ENCODE peak calls at places on chromosomes 6 and 20, in ten cellular contexts. W is stromal cell of bone marrow; N is SW480; U is activated T-helper 1 cell treated with anti-CD3 and anti-CD28 coated beads, Interleukin-12 subunit alpha, Interleukin-12 subunit beta, Interleukin-2, Interleukin-4 antibody, amounts not matched to agents 30 ng/mL and 10 ng/mL and 1 ng/mL, durations not matched to agents 14 hours and 24 hours and 36 hours; B is DMS79; C is left colon; D is GM12891; Q is iPS-NIHi11; I is nucleus accumbens; P is T-helper 9 cell. V is an unnamed sample.

GRCh38 chr20:50020283-50020682 is 37.5 kb downstream of the SNAI1 start:
- DNase-seq in W (no peak), N (no peak), U (no peak), B (no peak), C (no peak), D (no peak), Q (no peak), I (no peak), P (no peak), V (no peak)

GRCh38 chr20:50067461-50067860 is 45.5 kb downstream of the UBE2V1 start:
- DNase-seq in W (no peak), N (no peak), U (no peak), B (no peak), C (no peak), D (no peak), Q (no peak), I (no peak), P (no peak), V (no peak)

GRCh38 chr6:146909886-146910285 is 294.3 kb upstream of the STXBP5 start:
- DNase-seq in W (no peak), N (no peak), U (no peak), B (no peak), C (no peak), D (no peak), Q (no peak), I (no peak), P (no peak), V (no peak)

GRCh38 chr6:31829633-31830492 is 2.3 kb downstream of the HSPA1B start:
- DNase-seq in W (no peak), N (peak; percentile 61), U (no peak), B (peak; percentile 25), C (no peak), D (no peak), Q (no peak), I (peak; percentile 27), P (no peak), V (no peak)

GRCh38 chr6:54266400-54266923 is 41.8 kb upstream of the TINAG start:
- DNase-seq in W (no peak), N (no peak), U (no peak), B (no peak), C (no peak), D (no peak), Q (peak; percentile 14), I (no peak), P (no peak), V (no peak)

GRCh38 chr6:2971420-2972218 is at the start of gene SERPINB6:
- DNase-seq in W (peak; percentile 61), N (peak; percentile 58), U (peak; percentile 23), B (no peak), C (peak; percentile 85), D (no peak), Q (peak; percentile 54), I (peak; percentile 63), P (peak; percentile 24), V (no peak)

GRCh38 chr6:80969439-80969838 is 783.0 kb downstream of the TENT5A start:
- DNase-seq in W (no peak), N (peak; percentile 77), U (no peak), B (no peak), C (no peak), D (no peak), Q (no peak), I (no peak), P (no peak), V (peak; percentile 19)

GRCh38 chr6:87407531-87407895 is 259 bp upstream of the CFAP206 start:
- DNase-seq in W (peak; percentile 24), N (peak; percentile 30), U (no peak), B (no peak), C (peak; percentile 32), D (no peak), Q (no peak), I (no peak), P (peak; percentile 2), V (peak; percentile 19)

GRCh38 chr6:81696505-81696904 is 56.0 kb downstream of the TENT5A start:
- DNase-seq in W (no peak), N (peak; percentile 53), U (no peak), B (no peak), C (no peak), D (no peak), Q (no peak), I (no peak), P (no peak), V (peak; percentile 3)

GRCh38 chr6:168043848-168044415 is 35.1 kb downstream of the FRMD1 start:
- DNase-seq in W (no peak), N (no peak), U (no peak), B (no peak), C (peak; percentile 16), D (no peak), Q (no peak), I (no peak), P (no peak), V (no peak)

GRCh38 chr20:64056889-64057627 is 5.9 kb upstream of the TCEA2 start:
- DNase-seq in W (no peak), N (no peak), U (no peak), B (no peak), C (no peak), D (no peak), Q (no peak), I (no peak), P (no peak), V (no peak)

GRCh38 chr20:43723194-43723593 is 3.6 kb downstream of the GTSF1L start:
- DNase-seq in W (no peak), N (no peak), U (no peak), B (no peak), C (no peak), D (no peak), Q (no peak), I (no peak), P (no peak), V (no peak)

GRCh38 chr20:24095303-24095702 is 106.7 kb upstream of the GGTLC1 start:
- DNase-seq in W (no peak), N (peak; percentile 41), U (no peak), B (no peak), C (no peak), D (no peak), Q (no peak), I (no peak), P (no peak), V (no peak)

GRCh38 chr6:138535728-138536454 is 36.6 kb upstream of the NHSL1 start:
- DNase-seq in W (no peak), N (no peak), U (no peak), B (no peak), C (no peak), D (no peak), Q (no peak), I (no peak), P (no peak), V (no peak)

GRCh38 chr20:47795214-47795667 is 10.0 kb upstream of the SULF2 start:
- DNase-seq in W (no peak), N (peak; percentile 93), U (no peak), B (no peak), C (no peak), D (no peak), Q (no peak), I (no peak), P (no peak), V (peak; percentile 96)

GRCh38 chr20:53579581-53580375 is 13.9 kb downstream of the ZNF217 start:
- DNase-seq in W (no peak), N (peak; percentile 60), U (no peak), B (no peak), C (no peak), D (no peak), Q (no peak), I (no peak), P (no peak), V (peak; percentile 12)

V was measured in H4.